ENCODE peak calls at places on chromosomes 6 and 20, in seven cellular contexts. One of them, this sample, is unnamed.
A peak's percentile ranks its signal among the peaks of the same experiment; 100 is the strongest.

GRCh38 chr6:55868910-55869479 is 6.4 kb downstream of the BMP5 start:
- DNase-seq in HFFc6: no peak
- DNase-seq in endothelial cell of umbilical vein: no peak
- DNase-seq in sigmoid colon: no peak
- DNase-seq in thoracic aorta: no peak
- DNase-seq in heart left ventricle: no peak
- DNase-seq in activated B cell treated with CpG ODN at 0.5 μM for 24 hours: no peak
- DNase-seq in this sample: no peak

GRCh38 chr20:64219202-64219601 is 36.3 kb upstream of the PCMTD2 start:
- DNase-seq in endothelial cell of umbilical vein: no peak
- DNase-seq in heart left ventricle: no peak
- DNase-seq in HFFc6: no peak
- DNase-seq in activated B cell treated with CpG ODN at 0.5 μM for 24 hours: no peak
- DNase-seq in thoracic aorta: no peak
- DNase-seq in sigmoid colon: no peak
- DNase-seq in this sample: no peak

GRCh38 chr6:158334534-158334933 is 22.3 kb downstream of the TULP4 start:
- DNase-seq in activated B cell treated with CpG ODN at 0.5 μM for 24 hours: no peak
- DNase-seq in HFFc6: no peak
- DNase-seq in heart left ventricle: no peak
- DNase-seq in thoracic aorta: no peak
- DNase-seq in sigmoid colon: no peak
- DNase-seq in endothelial cell of umbilical vein: no peak
- DNase-seq in this sample: no peak

GRCh38 chr6:12245360-12245759 is 44.8 kb upstream of the EDN1 start:
- DNase-seq in heart left ventricle: no peak
- DNase-seq in thoracic aorta: no peak
- DNase-seq in activated B cell treated with CpG ODN at 0.5 μM for 24 hours: no peak
- DNase-seq in HFFc6: no peak
- DNase-seq in sigmoid colon: no peak
- DNase-seq in endothelial cell of umbilical vein: no peak
- DNase-seq in this sample: no peak

GRCh38 chr6:134758616-134759015 is 191.3 kb downstream of the ALDH8A1 start:
- DNase-seq in endothelial cell of umbilical vein: no peak
- DNase-seq in HFFc6: no peak
- DNase-seq in activated B cell treated with CpG ODN at 0.5 μM for 24 hours: no peak
- DNase-seq in sigmoid colon: no peak
- DNase-seq in heart left ventricle: no peak
- DNase-seq in thoracic aorta: no peak
- DNase-seq in this sample: no peak

GRCh38 chr6:154745243-154745642 is 12.0 kb downstream of the SCAF8 start:
- DNase-seq in activated B cell treated with CpG ODN at 0.5 μM for 24 hours: no peak
- DNase-seq in sigmoid colon: no peak
- DNase-seq in HFFc6: no peak
- DNase-seq in thoracic aorta: no peak
- DNase-seq in heart left ventricle: no peak
- DNase-seq in endothelial cell of umbilical vein: no peak
- DNase-seq in this sample: no peak

GRCh38 chr6:132122871-132123270 is 171.7 kb upstream of the CCN2 start:
- DNase-seq in HFFc6: no peak
- DNase-seq in activated B cell treated with CpG ODN at 0.5 μM for 24 hours: no peak
- DNase-seq in endothelial cell of umbilical vein: peak; percentile 49
- DNase-seq in thoracic aorta: no peak
- DNase-seq in heart left ventricle: no peak
- DNase-seq in sigmoid colon: no peak
- DNase-seq in this sample: no peak

GRCh38 chr6:43812850-43813584 is 43.0 kb downstream of the VEGFA start:
- DNase-seq in thoracic aorta: no peak
- DNase-seq in endothelial cell of umbilical vein: no peak
- DNase-seq in sigmoid colon: no peak
- DNase-seq in HFFc6: no peak
- DNase-seq in activated B cell treated with CpG ODN at 0.5 μM for 24 hours: no peak
- DNase-seq in heart left ventricle: no peak
- DNase-seq in this sample: no peak

GRCh38 chr20:2385496-2385895 is 4.8 kb downstream of the TGM6 start:
- DNase-seq in thoracic aorta: no peak
- DNase-seq in sigmoid colon: no peak
- DNase-seq in heart left ventricle: no peak
- DNase-seq in HFFc6: peak; percentile 9
- DNase-seq in endothelial cell of umbilical vein: no peak
- DNase-seq in activated B cell treated with CpG ODN at 0.5 μM for 24 hours: no peak
- DNase-seq in this sample: no peak

GRCh38 chr20:2387180-2387577 is 6.5 kb downstream of the TGM6 start:
- DNase-seq in HFFc6: peak; percentile 46
- DNase-seq in endothelial cell of umbilical vein: peak; percentile 33
- DNase-seq in heart left ventricle: no peak
- DNase-seq in sigmoid colon: no peak
- DNase-seq in activated B cell treated with CpG ODN at 0.5 μM for 24 hours: no peak
- DNase-seq in thoracic aorta: no peak
- DNase-seq in this sample: no peak

GRCh38 chr20:2386516-2387179 is 5.9 kb downstream of the TGM6 start:
- DNase-seq in sigmoid colon: no peak
- DNase-seq in activated B cell treated with CpG ODN at 0.5 μM for 24 hours: no peak
- DNase-seq in endothelial cell of umbilical vein: peak; percentile 8
- DNase-seq in HFFc6: peak; percentile 88
- DNase-seq in thoracic aorta: no peak
- DNase-seq in heart left ventricle: no peak
- DNase-seq in this sample: no peak

GRCh38 chr20:2385026-2385425 is 4.3 kb downstream of the TGM6 start:
- DNase-seq in HFFc6: peak; percentile 64
- DNase-seq in activated B cell treated with CpG ODN at 0.5 μM for 24 hours: no peak
- DNase-seq in heart left ventricle: no peak
- DNase-seq in endothelial cell of umbilical vein: no peak
- DNase-seq in thoracic aorta: no peak
- DNase-seq in sigmoid colon: no peak
- DNase-seq in this sample: no peak

DNA sequence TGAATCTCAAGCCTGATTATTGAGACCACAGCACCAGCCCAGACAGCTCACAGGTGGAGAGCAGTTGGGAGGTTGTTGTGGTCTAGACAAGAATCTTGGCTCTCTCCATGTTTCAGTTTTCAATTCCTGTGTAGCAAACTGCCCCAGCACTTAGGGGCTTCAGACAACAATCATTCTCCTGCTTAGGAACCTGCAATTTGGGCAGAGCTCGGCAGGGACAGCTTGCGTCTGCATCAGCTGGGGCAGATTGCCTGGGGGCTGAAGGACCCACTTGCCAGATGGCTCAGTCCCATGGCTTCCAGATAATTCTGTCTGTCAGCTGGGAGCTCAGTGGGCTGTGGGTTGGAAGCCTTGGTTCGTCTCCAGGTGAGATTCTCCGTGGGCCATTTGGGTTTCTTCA is 6.9 kb downstream of the TGM6 start:
- DNase-seq in endothelial cell of umbilical vein: no peak
- DNase-seq in heart left ventricle: no peak
- DNase-seq in HFFc6: no peak
- DNase-seq in thoracic aorta: no peak
- DNase-seq in activated B cell treated with CpG ODN at 0.5 μM for 24 hours: no peak
- DNase-seq in sigmoid colon: no peak
- DNase-seq in this sample: no peak
- TF ChIP-seq CTCF in endothelial cell of umbilical vein: no peak
- TF ChIP-seq CTCF in heart left ventricle: no peak
- TF ChIP-seq CTCF in HFFc6: peak; percentile 34
- TF ChIP-seq CTCF in thoracic aorta: no peak
- TF ChIP-seq CTCF in activated B cell treated with CpG ODN at 0.5 μM for 24 hours: no peak
- TF ChIP-seq CTCF in sigmoid colon: no peak
- TF ChIP-seq CTCF in this sample: no peak

GRCh38 chr6:17012421-17013225 is 89.2 kb upstream of the STMND1 start:
- DNase-seq in thoracic aorta: no peak
- DNase-seq in sigmoid colon: peak; percentile 87
- DNase-seq in endothelial cell of umbilical vein: peak; percentile 72
- DNase-seq in HFFc6: peak; percentile 97
- DNase-seq in heart left ventricle: no peak
- DNase-seq in activated B cell treated with CpG ODN at 0.5 μM for 24 hours: no peak
- DNase-seq in this sample: no peak
- TF ChIP-seq CTCF in thoracic aorta: no peak
- TF ChIP-seq CTCF in sigmoid colon: peak; percentile 35
- TF ChIP-seq CTCF in endothelial cell of umbilical vein: peak; percentile 34
- TF ChIP-seq CTCF in HFFc6: peak; percentile 68
- TF ChIP-seq CTCF in heart left ventricle: no peak
- TF ChIP-seq CTCF in activated B cell treated with CpG ODN at 0.5 μM for 24 hours: no peak
- TF ChIP-seq CTCF in this sample: no peak

GRCh38 chr6:36563237-36563927 is 16.1 kb upstream of the STK38 start:
- DNase-seq in heart left ventricle: no peak
- DNase-seq in sigmoid colon: no peak
- DNase-seq in thoracic aorta: no peak
- DNase-seq in HFFc6: no peak
- DNase-seq in activated B cell treated with CpG ODN at 0.5 μM for 24 hours: no peak
- DNase-seq in endothelial cell of umbilical vein: no peak
- DNase-seq in this sample: no peak

GRCh38 chr6:36559394-36559793 is 12.1 kb upstream of the STK38 start:
- DNase-seq in endothelial cell of umbilical vein: no peak
- DNase-seq in thoracic aorta: no peak
- DNase-seq in HFFc6: no peak
- DNase-seq in sigmoid colon: no peak
- DNase-seq in heart left ventricle: no peak
- DNase-seq in activated B cell treated with CpG ODN at 0.5 μM for 24 hours: no peak
- DNase-seq in this sample: no peak

GRCh38 chr6:36563928-36564284 is 16.6 kb upstream of the STK38 start:
- DNase-seq in sigmoid colon: no peak
- DNase-seq in endothelial cell of umbilical vein: no peak
- DNase-seq in thoracic aorta: no peak
- DNase-seq in HFFc6: no peak
- DNase-seq in activated B cell treated with CpG ODN at 0.5 μM for 24 hours: no peak
- DNase-seq in heart left ventricle: no peak
- DNase-seq in this sample: no peak

GRCh38 chr6:36556281-36556680 is 9.0 kb upstream of the STK38 start:
- DNase-seq in sigmoid colon: no peak
- DNase-seq in HFFc6: no peak
- DNase-seq in activated B cell treated with CpG ODN at 0.5 μM for 24 hours: no peak
- DNase-seq in heart left ventricle: no peak
- DNase-seq in endothelial cell of umbilical vein: no peak
- DNase-seq in thoracic aorta: no peak
- DNase-seq in this sample: no peak

DNA sequence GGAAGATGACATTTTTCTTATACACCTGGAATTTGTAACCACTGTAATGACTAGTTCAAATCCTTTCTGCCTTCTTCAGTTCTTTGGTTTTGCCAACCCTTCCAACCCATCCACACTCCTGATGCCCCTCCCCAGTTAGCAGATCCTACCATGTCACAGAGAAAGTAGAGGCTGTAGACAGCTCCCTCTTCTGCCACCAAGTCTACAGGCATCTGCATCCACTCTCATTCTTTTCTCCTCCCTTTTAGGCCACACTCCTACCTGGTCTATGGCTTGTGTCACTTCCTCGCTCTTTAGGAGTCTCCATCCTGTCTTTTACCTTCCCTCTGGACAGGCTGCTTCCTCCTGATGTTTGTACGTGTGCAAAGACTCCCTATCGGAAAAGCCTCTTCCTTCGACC is 13.5 kb upstream of the STK38 start:
- DNase-seq in HFFc6: no peak
- DNase-seq in endothelial cell of umbilical vein: no peak
- DNase-seq in heart left ventricle: no peak
- DNase-seq in activated B cell treated with CpG ODN at 0.5 μM for 24 hours: no peak
- DNase-seq in sigmoid colon: no peak
- DNase-seq in thoracic aorta: no peak
- DNase-seq in this sample: no peak
- TF ChIP-seq CTCF in HFFc6: no peak
- TF ChIP-seq CTCF in endothelial cell of umbilical vein: no peak
- TF ChIP-seq CTCF in heart left ventricle: no peak
- TF ChIP-seq CTCF in activated B cell treated with CpG ODN at 0.5 μM for 24 hours: no peak
- TF ChIP-seq CTCF in sigmoid colon: no peak
- TF ChIP-seq CTCF in thoracic aorta: no peak
- TF ChIP-seq CTCF in this sample: no peak

GRCh38 chr6:144216668-144217218 is 66.4 kb downstream of the STX11 start:
- DNase-seq in activated B cell treated with CpG ODN at 0.5 μM for 24 hours: no peak
- DNase-seq in heart left ventricle: no peak
- DNase-seq in sigmoid colon: no peak
- DNase-seq in endothelial cell of umbilical vein: no peak
- DNase-seq in HFFc6: peak; percentile 94
- DNase-seq in thoracic aorta: no peak
- DNase-seq in this sample: peak; percentile 33
- TF ChIP-seq CTCF in activated B cell treated with CpG ODN at 0.5 μM for 24 hours: no peak
- TF ChIP-seq CTCF in heart left ventricle: no peak
- TF ChIP-seq CTCF in sigmoid colon: peak; percentile 16
- TF ChIP-seq CTCF in endothelial cell of umbilical vein: peak; percentile 25
- TF ChIP-seq CTCF in HFFc6: no peak
- TF ChIP-seq CTCF in thoracic aorta: no peak
- TF ChIP-seq CTCF in this sample: no peak

GRCh38 chr6:31356216-31356945 is 598 bp downstream of the HLA-B start:
- DNase-seq in activated B cell treated with CpG ODN at 0.5 μM for 24 hours: no peak
- DNase-seq in endothelial cell of umbilical vein: peak; percentile 21
- DNase-seq in HFFc6: no peak
- DNase-seq in heart left ventricle: peak; percentile 43
- DNase-seq in thoracic aorta: no peak
- DNase-seq in sigmoid colon: peak; percentile 77
- DNase-seq in this sample: no peak
- TF ChIP-seq CTCF in activated B cell treated with CpG ODN at 0.5 μM for 24 hours: no peak
- TF ChIP-seq CTCF in endothelial cell of umbilical vein: no peak
- TF ChIP-seq CTCF in HFFc6: no peak
- TF ChIP-seq CTCF in heart left ventricle: no peak
- TF ChIP-seq CTCF in thoracic aorta: no peak
- TF ChIP-seq CTCF in sigmoid colon: no peak
- TF ChIP-seq CTCF in this sample: no peak

GRCh38 chr20:37907677-37908397 is 4.9 kb downstream of the VSTM2L start:
- DNase-seq in thoracic aorta: no peak
- DNase-seq in HFFc6: peak; percentile 83
- DNase-seq in endothelial cell of umbilical vein: peak; percentile 37
- DNase-seq in sigmoid colon: no peak
- DNase-seq in heart left ventricle: no peak
- DNase-seq in activated B cell treated with CpG ODN at 0.5 μM for 24 hours: no peak
- DNase-seq in this sample: no peak
- TF ChIP-seq CTCF in thoracic aorta: no peak
- TF ChIP-seq CTCF in HFFc6: no peak
- TF ChIP-seq CTCF in endothelial cell of umbilical vein: no peak
- TF ChIP-seq CTCF in sigmoid colon: no peak
- TF ChIP-seq CTCF in heart left ventricle: no peak
- TF ChIP-seq CTCF in activated B cell treated with CpG ODN at 0.5 μM for 24 hours: no peak
- TF ChIP-seq CTCF in this sample: no peak

GRCh38 chr6:37704923-37705238 is 7.2 kb upstream of the MDGA1 start:
- DNase-seq in thoracic aorta: no peak
- DNase-seq in sigmoid colon: no peak
- DNase-seq in activated B cell treated with CpG ODN at 0.5 μM for 24 hours: no peak
- DNase-seq in heart left ventricle: no peak
- DNase-seq in endothelial cell of umbilical vein: no peak
- DNase-seq in HFFc6: no peak
- DNase-seq in this sample: no peak

GRCh38 chr6:37700266-37700973 is 2.7 kb upstream of the MDGA1 start:
- DNase-seq in HFFc6: no peak
- DNase-seq in endothelial cell of umbilical vein: no peak
- DNase-seq in sigmoid colon: no peak
- DNase-seq in thoracic aorta: no peak
- DNase-seq in heart left ventricle: no peak
- DNase-seq in activated B cell treated with CpG ODN at 0.5 μM for 24 hours: no peak
- DNase-seq in this sample: no peak

GRCh38 chr6:37704066-37704465 is 6.4 kb upstream of the MDGA1 start:
- DNase-seq in sigmoid colon: no peak
- DNase-seq in activated B cell treated with CpG ODN at 0.5 μM for 24 hours: no peak
- DNase-seq in heart left ventricle: no peak
- DNase-seq in thoracic aorta: no peak
- DNase-seq in HFFc6: no peak
- DNase-seq in endothelial cell of umbilical vein: no peak
- DNase-seq in this sample: no peak

GRCh38 chr6:37699138-37699766 is 1.6 kb upstream of the MDGA1 start:
- DNase-seq in endothelial cell of umbilical vein: no peak
- DNase-seq in HFFc6: no peak
- DNase-seq in thoracic aorta: no peak
- DNase-seq in activated B cell treated with CpG ODN at 0.5 μM for 24 hours: no peak
- DNase-seq in heart left ventricle: no peak
- DNase-seq in sigmoid colon: no peak
- DNase-seq in this sample: no peak

GRCh38 chr6:37702314-37702713 is 4.6 kb upstream of the MDGA1 start:
- DNase-seq in sigmoid colon: no peak
- DNase-seq in heart left ventricle: no peak
- DNase-seq in thoracic aorta: no peak
- DNase-seq in activated B cell treated with CpG ODN at 0.5 μM for 24 hours: no peak
- DNase-seq in endothelial cell of umbilical vein: no peak
- DNase-seq in HFFc6: no peak
- DNase-seq in this sample: no peak
- TF ChIP-seq CTCF in sigmoid colon: no peak
- TF ChIP-seq CTCF in heart left ventricle: no peak
- TF ChIP-seq CTCF in thoracic aorta: no peak
- TF ChIP-seq CTCF in activated B cell treated with CpG ODN at 0.5 μM for 24 hours: no peak
- TF ChIP-seq CTCF in endothelial cell of umbilical vein: no peak
- TF ChIP-seq CTCF in HFFc6: peak; percentile 42
- TF ChIP-seq CTCF in this sample: no peak